ENCODE peak calls at places on chromosomes 6 and 20, in nine cellular contexts. T is left ventricle myocardium inferior; M is lower lobe of right lung; S is endodermal cell; V is heart right ventricle; B is IMR-90; L is CD4-positive, alpha-beta memory T cell; Z is psoas muscle; O is CD8-positive, alpha-beta memory T cell. F is an unnamed sample. For H3K9me3, the result is how much of the 10 kb centered on the place peaks cover.

GRCh38 chr20:51647674-51648570 is 105.4 kb upstream of the NFATC2 start:
- DNase-seq in O (no peak), T (no peak), B (no peak), Z (no peak), M (no peak), V (no peak), S (peak), L (no peak), F (no peak)

GRCh38 chr6:93675856-93676255 is 256.5 kb upstream of the EPHA7 start:
- DNase-seq in Z (no peak), O (no peak), T (no peak), L (no peak), M (no peak), S (no peak), B (no peak), V (no peak), F (no peak)

GRCh38 chr20:36929290-36929689 is 22.2 kb downstream of the SAMHD1 start:
- DNase-seq in B (peak), V (no peak), Z (no peak), T (no peak), L (no peak), O (no peak), S (peak), M (no peak), F (no peak)

GRCh38 chr20:58048096-58048702 is 180.3 kb downstream of the ANKRD60 start:
- DNase-seq in B (peak), M (no peak), V (no peak), T (no peak), Z (no peak), O (no peak), S (peak), L (no peak), F (no peak)

GRCh38 chr20:57876163-57876562 is 166.3 kb upstream of the PMEPA1 start:
- DNase-seq in M (no peak), B (no peak), L (no peak), V (no peak), O (no peak), S (no peak), Z (no peak), T (no peak), F (no peak)

GRCh38 chr20:17716331-17716730 is 16.6 kb downstream of the BANF2 start:
- DNase-seq in V (no peak), M (no peak), O (no peak), S (no peak), T (no peak), Z (no peak), L (no peak), B (no peak), F (no peak)

GRCh38 chr6:54130179-54130578 is 18.9 kb downstream of the MLIP start:
- DNase-seq in L (no peak), V (no peak), O (no peak), B (no peak), S (no peak), Z (no peak), M (no peak), T (no peak), F (no peak)

GRCh38 chr20:25356294-25356933 is 34.2 kb downstream of the ABHD12 start:
- DNase-seq in L (no peak), M (no peak), V (no peak), B (no peak), T (no peak), Z (no peak), O (no peak), S (peak), F (no peak)

GRCh38 chr6:22024973-22025467 is 271.8 kb downstream of the PRL start:
- DNase-seq in B (no peak), L (no peak), V (no peak), M (no peak), Z (no peak), O (no peak), S (no peak), T (no peak), F (no peak)

GRCh38 chr6:79431469-79431868 is 105.8 kb downstream of the LCA5 start:
- DNase-seq in S (peak), L (no peak), T (no peak), B (no peak), V (no peak), O (no peak), M (no peak), Z (no peak), F (no peak)

GRCh38 chr6:162099685-162100084 is 627.9 kb downstream of the PRKN start:
- DNase-seq in O (no peak), S (no peak), Z (peak), L (no peak), B (peak), V (no peak), M (peak), T (no peak), F (peak)

GRCh38 chr6:108862479-108863191 is 14.4 kb downstream of the ARMC2 start:
- DNase-seq in O (no peak), M (peak), T (peak), L (no peak), S (no peak), V (peak), B (no peak), Z (no peak), F (no peak)

GRCh38 chr6:158646023-158646888 is 1.7 kb upstream of the DYNLT1 start:
- DNase-seq in S (peak), B (no peak), M (no peak), T (no peak), L (no peak), V (no peak), O (no peak), Z (no peak), F (no peak)

GRCh38 chr6:47709160-47709559 is 10.8 kb downstream of the ADGRF4 start:
- DNase-seq in M (no peak), T (no peak), L (no peak), O (no peak), B (no peak), Z (no peak), V (no peak), S (no peak), F (no peak)

GRCh38 chr6:18247002-18247401 is 17.3 kb downstream of the DEK start:
- DNase-seq in S (no peak), L (no peak), M (no peak), Z (no peak), O (no peak), T (no peak), V (no peak), B (no peak), F (no peak)

GRCh38 chr6:136703331-136703846 is 88.9 kb downstream of the MAP3K5 start:
- DNase-seq in L (no peak), S (no peak), V (no peak), T (no peak), B (no peak), M (no peak), Z (no peak), O (no peak), F (no peak)

GRCh38 chr6:152642578-152643375 is 5.6 kb upstream of the SYNE1 start:
- DNase-seq in O (peak), V (peak), S (peak), L (no peak), M (peak), Z (no peak), B (peak), T (peak), F (no peak)

GRCh38 chr20:22579119-22579427 is 5.3 kb downstream of the FOXA2 start:
- DNase-seq in M (no peak), S (peak), T (no peak), O (no peak), Z (no peak), B (no peak), V (no peak), L (no peak), F (no peak)
- H3K27ac ChIP-seq in M (peak), S (no peak), T (no peak), O (no peak), Z (no peak), B (no peak), V (no peak), L (no peak), F (no peak)

GRCh38 chr6:40049128-40049527 is 114.9 kb upstream of the MOCS1 start:
- DNase-seq in B (no peak), M (no peak), L (no peak), S (no peak), Z (no peak), T (no peak), O (no peak), V (no peak), F (no peak)
- H3K9me3 ChIP-seq in B (under half), M (under half), L (under half), S (under half), Z (under half), T (under half), O (under half), V (under half), F (under half)

GRCh38 chr6:111277819-111278218 is 190.5 kb downstream of the SLC16A10 start:
- DNase-seq in V (no peak), M (no peak), Z (no peak), S (no peak), T (no peak), L (no peak), O (no peak), B (no peak), F (no peak)

GRCh38 chr6:111274593-111275217 is 187.4 kb downstream of the SLC16A10 start:
- DNase-seq in L (no peak), T (no peak), O (no peak), V (no peak), B (no peak), Z (no peak), S (no peak), M (no peak), F (no peak)

GRCh38 chr6:111278738-111279137 is 191.4 kb downstream of the SLC16A10 start:
- DNase-seq in V (no peak), S (no peak), T (no peak), M (no peak), O (no peak), L (no peak), Z (no peak), B (no peak), F (no peak)

GRCh38 chr6:111276335-111276734 is 189.0 kb downstream of the SLC16A10 start:
- DNase-seq in L (no peak), T (no peak), V (no peak), M (no peak), Z (no peak), S (no peak), B (no peak), O (no peak), F (no peak)

DNA sequence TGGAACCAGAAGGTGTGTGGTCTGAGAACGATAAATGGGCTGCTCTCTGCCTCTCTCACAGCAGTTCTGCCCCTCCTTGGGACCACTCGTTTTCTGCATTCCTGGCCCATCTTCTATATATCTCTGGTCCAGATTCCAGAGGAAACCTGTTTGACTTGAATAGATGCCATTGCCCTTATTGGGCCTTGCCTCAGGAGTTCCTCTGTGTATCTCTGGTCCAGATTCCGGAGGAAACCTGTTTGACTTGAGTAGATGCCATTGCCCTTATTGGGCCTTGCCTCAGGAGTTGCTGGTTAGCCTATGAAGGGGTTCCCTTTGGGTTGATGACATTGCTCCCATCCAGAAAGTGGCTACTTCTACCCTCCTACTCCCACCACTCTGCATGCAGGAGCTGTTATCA is 189.4 kb downstream of the SLC16A10 start:
- DNase-seq in O (no peak), M (no peak), T (no peak), L (no peak), V (no peak), Z (no peak), S (no peak), B (no peak), F (no peak)
- H3K27ac ChIP-seq in O (no peak), M (no peak), T (no peak), L (no peak), V (no peak), Z (no peak), S (no peak), B (no peak), F (no peak)

GRCh38 chr20:31496761-31497295 is 17.4 kb upstream of the HM13 start:
- DNase-seq in T (peak), B (no peak), L (no peak), S (no peak), Z (peak), V (peak), O (no peak), M (peak), F (no peak)
- H3K9me3 ChIP-seq in T (under half), B (under half), L (under half), S (under half), Z (under half), V (under half), O (under half), M (under half), F (under half)

DNA sequence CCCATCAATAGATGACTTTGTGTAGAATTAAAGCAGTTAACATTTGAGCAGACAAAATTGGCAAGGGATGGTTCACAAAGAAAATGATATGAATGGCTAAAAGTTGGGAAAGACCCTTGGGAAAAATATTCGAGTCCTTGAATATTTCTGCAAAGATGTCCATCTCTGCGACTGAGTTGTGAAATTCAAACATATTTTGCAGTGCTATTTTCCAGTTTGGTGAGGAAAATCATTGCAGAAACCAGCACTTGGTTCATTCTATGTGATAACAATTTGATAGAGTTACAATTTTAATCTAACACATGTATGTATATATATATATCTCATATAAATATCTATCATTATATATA is 6.1 kb upstream of the PRELID3B start:
- DNase-seq in M (no peak), O (no peak), L (no peak), T (no peak), V (no peak), Z (no peak), B (no peak), S (no peak), F (no peak)
- H3K27ac ChIP-seq in M (peak), O (no peak), L (no peak), T (no peak), V (no peak), Z (no peak), B (no peak), S (no peak), F (no peak)

GRCh38 chr20:16014436-16014835 is 558.8 kb downstream of the KIF16B start:
- DNase-seq in M (no peak), O (no peak), T (no peak), S (no peak), B (no peak), L (no peak), V (no peak), Z (no peak), F (no peak)

GRCh38 chr20:16007978-16008377 is 565.3 kb downstream of the KIF16B start:
- DNase-seq in S (no peak), M (no peak), L (no peak), T (no peak), O (no peak), B (no peak), V (no peak), Z (no peak), F (no peak)

GRCh38 chr20:16011519-16011918 is 561.7 kb downstream of the KIF16B start:
- DNase-seq in M (no peak), O (no peak), S (no peak), B (no peak), V (no peak), T (no peak), Z (no peak), L (no peak), F (no peak)

GRCh38 chr20:16013631-16014030 is 559.6 kb downstream of the KIF16B start:
- DNase-seq in L (no peak), T (no peak), Z (no peak), M (no peak), V (no peak), S (no peak), B (no peak), O (no peak), F (no peak)

DNA sequence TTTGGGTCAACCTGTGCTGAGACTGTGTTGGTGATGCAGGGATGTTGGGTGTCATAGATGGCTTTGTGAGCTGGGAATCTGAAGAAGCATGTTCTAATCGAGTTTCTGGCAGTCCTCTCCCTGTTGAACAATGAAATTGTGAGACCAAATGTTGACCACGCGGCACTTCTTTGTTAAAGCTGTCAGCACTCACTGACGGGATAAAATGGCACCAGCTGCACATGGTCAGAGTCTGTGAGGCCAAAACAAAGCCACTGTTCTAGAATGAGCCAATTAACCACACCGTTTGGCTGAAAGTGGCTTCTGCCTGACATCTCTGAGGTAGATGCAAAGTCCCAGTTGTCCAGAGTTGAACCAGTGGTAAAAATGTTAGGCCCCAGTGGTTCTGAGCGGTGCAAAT is 562.2 kb downstream of the KIF16B start:
- DNase-seq in L (no peak), O (no peak), S (no peak), B (no peak), M (no peak), V (no peak), T (no peak), Z (no peak), F (no peak)
- H3K9me3 ChIP-seq in L (under half), O (under half), S (under half), B (under half), M (under half), V (under half), T (under half), Z (under half), F (under half)

DNA sequence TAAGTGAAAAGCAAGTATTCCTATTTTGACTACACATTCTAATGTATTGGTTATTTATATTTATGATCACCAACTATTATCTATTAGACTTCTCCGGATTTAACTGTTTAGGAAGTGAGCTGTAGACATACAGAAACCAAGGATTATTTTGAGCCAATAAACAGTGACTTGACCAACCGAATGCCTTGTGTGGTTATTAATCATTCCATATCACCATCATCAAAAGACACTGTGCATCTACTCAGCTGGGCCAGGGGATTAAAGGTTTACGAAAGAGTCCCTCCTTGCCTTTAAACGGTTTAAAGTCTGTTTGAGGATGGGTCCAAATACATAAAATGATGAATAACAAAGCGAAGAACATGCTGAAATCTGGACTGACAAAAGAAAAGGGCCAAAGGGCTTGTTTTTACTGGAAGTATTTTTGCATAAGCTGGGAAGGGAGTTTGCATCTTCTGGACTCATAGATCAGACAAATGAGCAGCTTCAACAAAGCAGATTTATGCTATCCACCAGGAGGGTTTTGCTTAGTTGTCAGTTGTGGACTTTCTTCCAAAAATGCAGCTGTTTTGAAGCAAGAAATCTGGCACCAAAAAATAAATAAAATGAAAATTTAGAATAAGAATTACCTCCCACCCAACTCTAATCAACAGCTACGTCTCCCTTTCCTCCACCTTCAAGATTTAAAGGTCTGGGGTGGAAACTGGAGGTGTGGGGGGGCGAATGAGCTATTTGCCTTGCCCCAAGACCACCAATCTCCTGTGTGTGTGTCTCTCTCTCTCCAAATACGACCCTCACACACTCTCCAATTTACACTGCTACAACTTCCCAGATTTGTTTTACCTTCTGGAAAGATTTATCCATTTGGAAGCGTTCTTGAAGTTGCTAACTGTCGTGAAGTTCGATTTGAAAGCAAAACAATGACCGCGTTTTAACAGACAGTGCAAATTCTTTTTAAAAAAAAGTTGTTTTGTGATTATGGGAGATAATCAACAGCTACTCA is 33.5 kb upstream of the ID4 start:
- DNase-seq in T (no peak), L (no peak), V (no peak), S (no peak), O (no peak), Z (no peak), B (peak), M (no peak), F (no peak)
- H3K27ac ChIP-seq in T (peak), L (no peak), V (peak), S (peak), O (peak), Z (peak), B (peak), M (peak), F (no peak)

DNA sequence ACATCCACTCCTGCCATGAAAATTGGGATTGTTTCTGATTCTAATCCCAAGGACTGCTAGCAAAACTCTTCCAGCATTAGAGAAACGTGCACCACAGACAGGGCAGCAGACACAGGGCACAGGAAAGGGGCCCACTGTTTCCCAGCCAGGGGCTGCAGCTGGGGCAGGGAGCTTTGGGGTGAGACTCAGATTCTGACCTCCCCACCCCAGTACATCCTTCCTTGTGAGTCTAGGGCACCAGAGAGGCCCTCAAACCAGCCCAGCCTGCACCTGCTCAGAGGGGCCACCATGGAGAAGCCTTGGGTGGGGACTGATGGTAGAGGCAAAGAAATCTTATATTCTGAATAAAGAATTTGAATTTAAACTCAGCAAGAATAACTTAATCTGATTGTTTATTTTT is 76.3 kb downstream of the C6orf118 start:
- DNase-seq in O (no peak), B (no peak), Z (no peak), T (no peak), M (no peak), L (no peak), V (no peak), S (no peak), F (no peak)
- H3K9me3 ChIP-seq in O (under half), B (under half), Z (under half), T (under half), M (under half), L (under half), V (under half), S (under half), F (half or more)